ENCODE peak calls at places on chromosome 14, in five cellular contexts. One of them, this sample, is unnamed.
A peak's percentile ranks its signal among the peaks of the same experiment; 100 is the strongest.

GRCh38 chr14:70926187-70926830 is 19.1 kb downstream of the PCNX1 start:
- DNase-seq in CD4-positive, alpha-beta T cell: no peak
- DNase-seq in pulmonary artery endothelial cell: no peak
- DNase-seq in testis: no peak
- DNase-seq in ELF-1: no peak
- DNase-seq in this sample: peak; percentile 56

GRCh38 chr14:72516936-72517408 is 376.9 kb downstream of the DPF3 start:
- DNase-seq in CD4-positive, alpha-beta T cell: peak; percentile 61
- DNase-seq in pulmonary artery endothelial cell: peak; percentile 45
- DNase-seq in testis: peak; percentile 86
- DNase-seq in ELF-1: peak; percentile 79
- DNase-seq in this sample: peak; percentile 51

GRCh38 chr14:69625299-69626131 is 14.1 kb downstream of the SUSD6 start:
- DNase-seq in CD4-positive, alpha-beta T cell: peak; percentile 64
- DNase-seq in pulmonary artery endothelial cell: peak; percentile 46
- DNase-seq in testis: peak; percentile 38
- DNase-seq in ELF-1: no peak
- DNase-seq in this sample: peak; percentile 37

GRCh38 chr14:68405959-68406358 is 386.9 kb downstream of the ZFP36L1 start:
- DNase-seq in CD4-positive, alpha-beta T cell: no peak
- DNase-seq in pulmonary artery endothelial cell: no peak
- DNase-seq in testis: no peak
- DNase-seq in ELF-1: no peak
- DNase-seq in this sample: no peak

GRCh38 chr14:54450535-54450934 is 9.4 kb upstream of the CNIH1 start:
- DNase-seq in CD4-positive, alpha-beta T cell: no peak
- DNase-seq in pulmonary artery endothelial cell: no peak
- DNase-seq in testis: no peak
- DNase-seq in ELF-1: no peak
- DNase-seq in this sample: no peak

GRCh38 chr14:102659797-102660196 is 67.3 kb downstream of the RCOR1 start:
- DNase-seq in CD4-positive, alpha-beta T cell: no peak
- DNase-seq in pulmonary artery endothelial cell: no peak
- DNase-seq in testis: no peak
- DNase-seq in ELF-1: no peak
- DNase-seq in this sample: no peak

GRCh38 chr14:102255401-102256190 is 49.4 kb downstream of the MOK start:
- DNase-seq in CD4-positive, alpha-beta T cell: no peak
- DNase-seq in pulmonary artery endothelial cell: no peak
- DNase-seq in testis: no peak
- DNase-seq in ELF-1: no peak
- DNase-seq in this sample: no peak

GRCh38 chr14:24798911-24799310 is 164.9 kb upstream of the GZMB start:
- DNase-seq in CD4-positive, alpha-beta T cell: no peak
- DNase-seq in pulmonary artery endothelial cell: no peak
- DNase-seq in testis: no peak
- DNase-seq in ELF-1: no peak
- DNase-seq in this sample: no peak

GRCh38 chr14:32934891-32935633 is 3.6 kb upstream of the NPAS3 start:
- DNase-seq in CD4-positive, alpha-beta T cell: no peak
- DNase-seq in pulmonary artery endothelial cell: no peak
- DNase-seq in testis: peak; percentile 21
- DNase-seq in ELF-1: peak; percentile 35
- DNase-seq in this sample: no peak

GRCh38 chr14:104865069-104865630 is at the start of gene CEP170B:
- DNase-seq in CD4-positive, alpha-beta T cell: no peak
- DNase-seq in pulmonary artery endothelial cell: no peak
- DNase-seq in testis: peak; percentile 44
- DNase-seq in ELF-1: no peak
- DNase-seq in this sample: peak; percentile 33

GRCh38 chr14:33617154-33617553 is 333.7 kb downstream of the EGLN3 start:
- DNase-seq in CD4-positive, alpha-beta T cell: no peak
- DNase-seq in pulmonary artery endothelial cell: no peak
- DNase-seq in testis: no peak
- DNase-seq in ELF-1: no peak
- DNase-seq in this sample: no peak

GRCh38 chr14:22047105-22047504 is 373.5 kb upstream of the OR4E1 start:
- DNase-seq in CD4-positive, alpha-beta T cell: peak; percentile 24
- DNase-seq in pulmonary artery endothelial cell: no peak
- DNase-seq in testis: peak; percentile 31
- DNase-seq in ELF-1: no peak
- DNase-seq in this sample: peak; percentile 19

GRCh38 chr14:97641827-97642226 is 844.6 kb downstream of the VRK1 start:
- DNase-seq in CD4-positive, alpha-beta T cell: no peak
- DNase-seq in pulmonary artery endothelial cell: no peak
- DNase-seq in testis: no peak
- DNase-seq in ELF-1: no peak
- DNase-seq in this sample: no peak

GRCh38 chr14:81132492-81132891 is 88.3 kb downstream of the GTF2A1 start:
- DNase-seq in CD4-positive, alpha-beta T cell: no peak
- DNase-seq in pulmonary artery endothelial cell: no peak
- DNase-seq in testis: no peak
- DNase-seq in ELF-1: no peak
- DNase-seq in this sample: no peak

GRCh38 chr14:29710015-29710414 is 217.6 kb downstream of the PRKD1 start:
- DNase-seq in CD4-positive, alpha-beta T cell: no peak
- DNase-seq in pulmonary artery endothelial cell: no peak
- DNase-seq in testis: no peak
- DNase-seq in ELF-1: no peak
- DNase-seq in this sample: no peak

GRCh38 chr14:72513994-72514659 is 379.8 kb downstream of the DPF3 start:
- DNase-seq in CD4-positive, alpha-beta T cell: no peak
- DNase-seq in pulmonary artery endothelial cell: no peak
- DNase-seq in testis: no peak
- DNase-seq in ELF-1: peak; percentile 39
- DNase-seq in this sample: no peak

GRCh38 chr14:69666698-69667211 is 55.4 kb downstream of the SUSD6 start:
- DNase-seq in CD4-positive, alpha-beta T cell: no peak
- DNase-seq in pulmonary artery endothelial cell: peak; percentile 48
- DNase-seq in testis: no peak
- DNase-seq in ELF-1: no peak
- DNase-seq in this sample: no peak

GRCh38 chr14:103816991-103817390 is 30.4 kb downstream of the PPP1R13B start:
- DNase-seq in CD4-positive, alpha-beta T cell: no peak
- DNase-seq in pulmonary artery endothelial cell: no peak
- DNase-seq in testis: no peak
- DNase-seq in ELF-1: no peak
- DNase-seq in this sample: no peak

GRCh38 chr14:99412122-99413061 is 68.3 kb downstream of the SETD3 start:
- DNase-seq in CD4-positive, alpha-beta T cell: no peak
- DNase-seq in pulmonary artery endothelial cell: no peak
- DNase-seq in testis: no peak
- DNase-seq in ELF-1: peak; percentile 71
- DNase-seq in this sample: no peak

GRCh38 chr14:99524804-99525698 is 43.8 kb downstream of the CCNK start:
- DNase-seq in CD4-positive, alpha-beta T cell: no peak
- DNase-seq in pulmonary artery endothelial cell: no peak
- DNase-seq in testis: no peak
- DNase-seq in ELF-1: peak; percentile 55
- DNase-seq in this sample: no peak

GRCh38 chr14:59133709-59134108 is 54.8 kb upstream of the DAAM1 start:
- DNase-seq in CD4-positive, alpha-beta T cell: no peak
- DNase-seq in pulmonary artery endothelial cell: no peak
- DNase-seq in testis: no peak
- DNase-seq in ELF-1: no peak
- DNase-seq in this sample: no peak

GRCh38 chr14:95255013-95255412 is 64.7 kb downstream of the CLMN start:
- DNase-seq in CD4-positive, alpha-beta T cell: no peak
- DNase-seq in pulmonary artery endothelial cell: no peak
- DNase-seq in testis: no peak
- DNase-seq in ELF-1: peak; percentile 50
- DNase-seq in this sample: no peak

GRCh38 chr14:21846227-21846885 is 172.7 kb upstream of the OR4E1 start:
- DNase-seq in CD4-positive, alpha-beta T cell: peak; percentile 54
- DNase-seq in pulmonary artery endothelial cell: no peak
- DNase-seq in testis: peak; percentile 63
- DNase-seq in ELF-1: peak; percentile 26
- DNase-seq in this sample: peak; percentile 71

GRCh38 chr14:80269338-80269935 is 58.1 kb upstream of the DIO2 start:
- DNase-seq in CD4-positive, alpha-beta T cell: no peak
- DNase-seq in pulmonary artery endothelial cell: no peak
- DNase-seq in testis: no peak
- DNase-seq in ELF-1: no peak
- DNase-seq in this sample: no peak

GRCh38 chr14:92397140-92397815 is 74.3 kb downstream of the SLC24A4 start:
- DNase-seq in CD4-positive, alpha-beta T cell: no peak
- DNase-seq in pulmonary artery endothelial cell: no peak
- DNase-seq in testis: no peak
- DNase-seq in ELF-1: no peak
- DNase-seq in this sample: no peak

GRCh38 chr14:37931998-37932397 is 275.7 kb upstream of the SSTR1 start:
- DNase-seq in CD4-positive, alpha-beta T cell: no peak
- DNase-seq in pulmonary artery endothelial cell: no peak
- DNase-seq in testis: no peak
- DNase-seq in ELF-1: no peak
- DNase-seq in this sample: no peak

GRCh38 chr14:78088941-78089340 is 81.2 kb upstream of the NRXN3 start:
- DNase-seq in CD4-positive, alpha-beta T cell: no peak
- DNase-seq in pulmonary artery endothelial cell: no peak
- DNase-seq in testis: no peak
- DNase-seq in ELF-1: peak; percentile 12
- DNase-seq in this sample: no peak

GRCh38 chr14:90483551-90483950 is 86.7 kb downstream of the CALM1 start:
- DNase-seq in CD4-positive, alpha-beta T cell: peak; percentile 59
- DNase-seq in pulmonary artery endothelial cell: no peak
- DNase-seq in testis: no peak
- DNase-seq in ELF-1: no peak
- DNase-seq in this sample: peak; percentile 71

GRCh38 chr14:73785834-73786631 is 65.6 kb upstream of the PTGR2 start:
- DNase-seq in CD4-positive, alpha-beta T cell: peak; percentile 56
- DNase-seq in pulmonary artery endothelial cell: peak; percentile 55
- DNase-seq in testis: peak; percentile 83
- DNase-seq in ELF-1: peak; percentile 76
- DNase-seq in this sample: peak; percentile 44

GRCh38 chr14:91113829-91114078 is at the start of gene DGLUCY:
- DNase-seq in CD4-positive, alpha-beta T cell: peak; percentile 35
- DNase-seq in pulmonary artery endothelial cell: no peak
- DNase-seq in testis: peak; percentile 93
- DNase-seq in ELF-1: no peak
- DNase-seq in this sample: peak; percentile 63

GRCh38 chr14:44404021-44404420 is 103.1 kb downstream of the FSCB start:
- DNase-seq in CD4-positive, alpha-beta T cell: no peak
- DNase-seq in pulmonary artery endothelial cell: no peak
- DNase-seq in testis: no peak
- DNase-seq in ELF-1: no peak
- DNase-seq in this sample: no peak

GRCh38 chr14:73472182-73473114 is 14.1 kb upstream of the NUMB start:
- DNase-seq in CD4-positive, alpha-beta T cell: no peak
- DNase-seq in pulmonary artery endothelial cell: no peak
- DNase-seq in testis: peak; percentile 11
- DNase-seq in ELF-1: peak; percentile 51
- DNase-seq in this sample: no peak

GRCh38 chr14:101454229-101454628 is 107.1 kb upstream of the DIO3 start:
- DNase-seq in CD4-positive, alpha-beta T cell: no peak
- DNase-seq in pulmonary artery endothelial cell: no peak
- DNase-seq in testis: no peak
- DNase-seq in ELF-1: no peak
- DNase-seq in this sample: no peak

GRCh38 chr14:66507181-66507721 is 696 bp upstream of the GPHN start:
- DNase-seq in CD4-positive, alpha-beta T cell: no peak
- DNase-seq in pulmonary artery endothelial cell: no peak
- DNase-seq in testis: no peak
- DNase-seq in ELF-1: no peak
- DNase-seq in this sample: no peak

GRCh38 chr14:104117341-104118005 is 20.9 kb upstream of the KIF26A start:
- DNase-seq in CD4-positive, alpha-beta T cell: peak; percentile 3
- DNase-seq in pulmonary artery endothelial cell: no peak
- DNase-seq in testis: no peak
- DNase-seq in ELF-1: no peak
- DNase-seq in this sample: no peak